ENCODE peak calls at places on chromosome 17, in four cellular contexts. F is A673, I is progenitor cell of endocrine pancreas, U is H9. O is an unnamed sample.
A peak's percentile ranks its signal among the peaks of the same experiment; 100 is the strongest.

GRCh38 chr17:42270175-42270545 is 6.0 kb downstream of the STAT5B start:
- DNase-seq in F (no peak), I (no peak), U (no peak), O (no peak)

GRCh38 chr17:79944251-79944812 is 91.3 kb downstream of the TBC1D16 start:
- DNase-seq in F (no peak), I (no peak), U (peak; percentile 31), O (no peak)

GRCh38 chr17:82218349-82219075 is 5.9 kb upstream of the CCDC57 start:
- DNase-seq in F (no peak), I (no peak), U (peak; percentile 29), O (no peak)

GRCh38 chr17:50841277-50841948 is 6.0 kb downstream of the WFIKKN2 start:
- DNase-seq in F (no peak), I (no peak), U (peak; percentile 28), O (no peak)

GRCh38 chr17:78268960-78269892 is 37.8 kb downstream of the TMEM235 start:
- DNase-seq in F (no peak), I (no peak), U (peak; percentile 79), O (peak; percentile 73)

GRCh38 chr17:59437766-59438165 is 106.3 kb downstream of the YPEL2 start:
- DNase-seq in F (no peak), I (no peak), U (no peak), O (no peak)

GRCh38 chr17:49989518-49989880 is 5.5 kb downstream of the DLX3 start:
- DNase-seq in F (no peak), I (no peak), U (peak; percentile 31), O (peak; percentile 43)

GRCh38 chr17:44221862-44222111 is 2.3 kb upstream of the UBTF start:
- DNase-seq in F (no peak), I (no peak), U (no peak), O (no peak)

GRCh38 chr17:43905985-43906852 is 1.1 kb downstream of the MPP2 start:
- DNase-seq in F (peak; percentile 49), I (peak; percentile 31), U (peak; percentile 94), O (no peak)

GRCh38 chr17:37488009-37488604 is 1.6 kb upstream of the DUSP14 start:
- DNase-seq in F (peak; percentile 64), I (no peak), U (no peak), O (no peak)

GRCh38 chr17:31573047-31573446 is 181.6 kb downstream of the RAB11FIP4 start:
- DNase-seq in F (no peak), I (no peak), U (no peak), O (no peak)

GRCh38 chr17:75959839-75960511 is 19.0 kb downstream of the ACOX1 start:
- DNase-seq in F (no peak), I (no peak), U (no peak), O (no peak)

GRCh38 chr17:32567511-32567910 is 80.7 kb downstream of the CDK5R1 start:
- DNase-seq in F (no peak), I (no peak), U (no peak), O (no peak)

GRCh38 chr17:75876938-75877751 is 1.2 kb downstream of the TRIM47 start:
- DNase-seq in F (no peak), I (no peak), U (peak; percentile 68), O (peak; percentile 70)

GRCh38 chr17:54891176-54891821 is 9.4 kb upstream of the TOM1L1 start:
- DNase-seq in F (peak; percentile 83), I (peak; percentile 13), U (peak; percentile 57), O (peak; percentile 52)

GRCh38 chr17:39822051-39822450 is 42.1 kb downstream of the IKZF3 start:
- DNase-seq in F (no peak), I (no peak), U (no peak), O (no peak)

GRCh38 chr17:55690105-55690508 is 32.6 kb downstream of the TMEM100 start:
- DNase-seq in F (peak; percentile 88), I (no peak), U (no peak), O (no peak)

GRCh38 chr17:13996758-13997157 is 72.5 kb upstream of the COX10 start:
- DNase-seq in F (no peak), I (no peak), U (no peak), O (no peak)

GRCh38 chr17:63843387-63844292 is 1.2 kb upstream of the SMARCD2 start:
- DNase-seq in F (no peak), I (no peak), U (no peak), O (no peak)

GRCh38 chr17:57629470-57629869 is 115.6 kb downstream of the CCDC182 start:
- DNase-seq in F (no peak), I (no peak), U (no peak), O (no peak)

GRCh38 chr17:83122834-83123233 is 43.4 kb downstream of the METRNL start:
- DNase-seq in F (no peak), I (no peak), U (peak; percentile 36), O (no peak)

GRCh38 chr17:81870155-81870977 is 771 bp downstream of the ARHGDIA start:
- DNase-seq in F (peak; percentile 64), I (no peak), U (peak; percentile 62), O (peak; percentile 62)

GRCh38 chr17:49230636-49231562 is at the start of gene PHOSPHO1:
- DNase-seq in F (peak; percentile 94), I (peak; percentile 79), U (peak; percentile 96), O (peak; percentile 73)

GRCh38 chr17:72358465-72358864 is 237.6 kb downstream of the SOX9 start:
- DNase-seq in F (no peak), I (no peak), U (no peak), O (no peak)

GRCh38 chr17:14759325-14759724 is 458.4 kb downstream of the HS3ST3B1 start:
- DNase-seq in F (no peak), I (no peak), U (no peak), O (no peak)

GRCh38 chr17:69539781-69540319 is 125.4 kb downstream of the MAP2K6 start:
- DNase-seq in F (peak; percentile 25), I (no peak), U (no peak), O (no peak)

GRCh38 chr17:35002876-35003551 is 22.7 kb downstream of the LIG3 start:
- DNase-seq in F (no peak), I (no peak), U (no peak), O (no peak)

O was measured in H1.